ENCODE peak calls at places on chromosomes 4 and X, in four cellular contexts. One of them, this sample, is unnamed.
A peak's percentile ranks its signal among the peaks of the same experiment; 100 is the strongest.

GRCh38 chr4:74374561-74375327 is 9.8 kb downstream of the EREG start:
- DNase-seq in HepG2: no peak
- DNase-seq in K562: no peak
- DNase-seq in GM12878: no peak
- DNase-seq in this sample: no peak

GRCh38 chr4:106314960-106315359 is 1.0 kb downstream of the TBCK start:
- DNase-seq in K562: peak; percentile 12
- DNase-seq in GM12878: no peak
- DNase-seq in HepG2: no peak
- DNase-seq in this sample: no peak

GRCh38 chr4:86927843-86928395 is 6.9 kb upstream of the AFF1 start:
- DNase-seq in HepG2: peak; percentile 87
- DNase-seq in K562: no peak
- DNase-seq in GM12878: no peak
- DNase-seq in this sample: no peak

GRCh38 chr4:182955411-182955810 is 38.2 kb upstream of the DCTD start:
- DNase-seq in GM12878: no peak
- DNase-seq in HepG2: no peak
- DNase-seq in K562: peak; percentile 23
- DNase-seq in this sample: no peak

GRCh38 chrX:1598021-1598875 is 6.8 kb downstream of the AKAP17A start:
- DNase-seq in HepG2: no peak
- DNase-seq in K562: no peak
- DNase-seq in GM12878: no peak
- DNase-seq in this sample: no peak

GRCh38 chr4:123444298-123444731 is 47.7 kb downstream of the SPRY1 start:
- DNase-seq in HepG2: peak; percentile 93
- DNase-seq in K562: peak; percentile 72
- DNase-seq in GM12878: peak; percentile 45
- DNase-seq in this sample: peak; percentile 21

GRCh38 chrX:151870603-151871002 is 42.1 kb upstream of the MAGEA4 start:
- DNase-seq in K562: no peak
- DNase-seq in GM12878: no peak
- DNase-seq in HepG2: peak; percentile 2
- DNase-seq in this sample: no peak

GRCh38 chr4:111475001-111475400 is 670.3 kb upstream of the FAM241A start:
- DNase-seq in HepG2: peak; percentile 17
- DNase-seq in K562: peak; percentile 0
- DNase-seq in GM12878: no peak
- DNase-seq in this sample: peak; percentile 39

GRCh38 chr4:84862064-84862463 is 104.4 kb downstream of the WDFY3 start:
- DNase-seq in K562: no peak
- DNase-seq in GM12878: no peak
- DNase-seq in HepG2: no peak
- DNase-seq in this sample: no peak

GRCh38 chrX:53018627-53019026 is 30.0 kb upstream of the GPR173 start:
- DNase-seq in HepG2: peak; percentile 3
- DNase-seq in GM12878: no peak
- DNase-seq in K562: no peak
- DNase-seq in this sample: no peak

GRCh38 chr4:81625422-81626417 is 154.0 kb upstream of the RASGEF1B start:
- DNase-seq in K562: no peak
- DNase-seq in GM12878: no peak
- DNase-seq in HepG2: no peak
- DNase-seq in this sample: no peak

GRCh38 chr4:123114915-123115756 is 192.7 kb upstream of the NUDT6 start:
- DNase-seq in HepG2: no peak
- DNase-seq in K562: no peak
- DNase-seq in GM12878: no peak
- DNase-seq in this sample: no peak

GRCh38 chr4:108355523-108356208 is 186.9 kb upstream of the LEF1 start:
- DNase-seq in GM12878: no peak
- DNase-seq in K562: peak; percentile 38
- DNase-seq in HepG2: no peak
- DNase-seq in this sample: no peak

GRCh38 chr4:84790769-84791565 is 175.5 kb downstream of the WDFY3 start:
- DNase-seq in GM12878: no peak
- DNase-seq in K562: no peak
- DNase-seq in HepG2: no peak
- DNase-seq in this sample: no peak

GRCh38 chr4:145957307-145957706 is 18.7 kb upstream of the ZNF827 start:
- DNase-seq in GM12878: no peak
- DNase-seq in K562: no peak
- DNase-seq in HepG2: no peak
- DNase-seq in this sample: no peak

GRCh38 chr4:105619193-105619931 is 66.9 kb downstream of the ARHGEF38 start:
- DNase-seq in HepG2: no peak
- DNase-seq in GM12878: no peak
- DNase-seq in K562: no peak
- DNase-seq in this sample: no peak

GRCh38 chr4:169070071-169070894 is 60.2 kb upstream of the CBR4 start:
- DNase-seq in GM12878: no peak
- DNase-seq in K562: no peak
- DNase-seq in HepG2: peak; percentile 35
- DNase-seq in this sample: no peak

GRCh38 chr4:4419896-4420295 is 33.0 kb downstream of the NSG1 start:
- DNase-seq in HepG2: no peak
- DNase-seq in K562: no peak
- DNase-seq in GM12878: no peak
- DNase-seq in this sample: no peak

GRCh38 chr4:100190643-100191600 is 654 bp upstream of the DDIT4L start:
- DNase-seq in HepG2: no peak
- DNase-seq in GM12878: no peak
- DNase-seq in K562: no peak
- DNase-seq in this sample: no peak

GRCh38 chr4:183443609-183444148 is 757 bp upstream of the CDKN2AIP start:
- DNase-seq in HepG2: no peak
- DNase-seq in GM12878: no peak
- DNase-seq in K562: peak; percentile 66
- DNase-seq in this sample: peak; percentile 35

GRCh38 chrX:130171446-130172126 is at the start of gene RAB33A:
- DNase-seq in HepG2: no peak
- DNase-seq in K562: no peak
- DNase-seq in GM12878: no peak
- DNase-seq in this sample: no peak

GRCh38 chr4:108544504-108544903 is 75.9 kb upstream of the RPL34 start:
- DNase-seq in GM12878: no peak
- DNase-seq in K562: no peak
- DNase-seq in HepG2: peak; percentile 6
- DNase-seq in this sample: no peak

GRCh38 chr4:122224348-122224747 is 72.2 kb downstream of the BLTP1 start:
- DNase-seq in HepG2: no peak
- DNase-seq in K562: peak; percentile 31
- DNase-seq in GM12878: no peak
- DNase-seq in this sample: peak; percentile 37

GRCh38 chrX:7263961-7264360 is 116.0 kb upstream of the PUDP start:
- DNase-seq in K562: no peak
- DNase-seq in GM12878: no peak
- DNase-seq in HepG2: no peak
- DNase-seq in this sample: no peak

GRCh38 chrX:7264399-7264798 is 116.4 kb upstream of the PUDP start:
- DNase-seq in HepG2: no peak
- DNase-seq in GM12878: peak; percentile 25
- DNase-seq in K562: no peak
- DNase-seq in this sample: no peak

GRCh38 chrX:7261672-7262332 is 113.8 kb upstream of the PUDP start:
- DNase-seq in K562: no peak
- DNase-seq in HepG2: no peak
- DNase-seq in GM12878: peak; percentile 57
- DNase-seq in this sample: no peak

GRCh38 chrX:7262551-7262950 is 114.6 kb upstream of the PUDP start:
- DNase-seq in HepG2: no peak
- DNase-seq in K562: no peak
- DNase-seq in GM12878: no peak
- DNase-seq in this sample: no peak

GRCh38 chrX:7263330-7263729 is 115.4 kb upstream of the PUDP start:
- DNase-seq in K562: no peak
- DNase-seq in GM12878: no peak
- DNase-seq in HepG2: no peak
- DNase-seq in this sample: no peak
- TF ChIP-seq SP1 in K562: no peak
- TF ChIP-seq SP1 in GM12878: no peak
- TF ChIP-seq SP1 in HepG2: no peak
- TF ChIP-seq SP1 in this sample: no peak

DNA sequence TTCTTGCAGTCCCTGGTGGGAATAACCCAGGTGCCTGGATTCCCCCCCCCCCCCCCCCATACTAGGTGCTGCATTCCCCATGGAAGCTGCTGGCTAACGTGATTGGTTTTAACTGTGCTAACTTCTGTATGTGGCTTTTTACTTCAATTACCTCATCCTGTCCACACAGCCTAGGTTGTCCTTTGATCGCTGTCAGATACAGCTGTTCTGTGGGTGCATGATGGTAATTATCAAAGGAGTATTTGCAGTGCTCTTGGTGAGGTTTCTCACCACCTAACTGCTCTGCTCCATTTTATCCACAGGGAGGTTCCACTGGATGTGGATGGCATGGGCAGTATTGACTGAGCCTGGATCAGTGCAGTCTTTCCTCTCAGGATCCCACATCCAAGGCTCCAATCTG is 93.0 kb downstream of the ZNF518B start:
- DNase-seq in HepG2: no peak
- DNase-seq in GM12878: no peak
- DNase-seq in K562: no peak
- DNase-seq in this sample: no peak
- TF ChIP-seq BHLHE40 in HepG2: no peak
- TF ChIP-seq BHLHE40 in GM12878: no peak
- TF ChIP-seq BHLHE40 in K562: no peak
- TF ChIP-seq BHLHE40 in this sample: no peak

GRCh38 chrX:153651540-153652079 is 4.6 kb downstream of the DUSP9 start:
- DNase-seq in HepG2: peak; percentile 65
- DNase-seq in GM12878: no peak
- DNase-seq in K562: no peak
- DNase-seq in this sample: peak; percentile 61
- TF ChIP-seq FOXK2 in HepG2: no peak
- TF ChIP-seq FOXK2 in GM12878: no peak
- TF ChIP-seq FOXK2 in K562: no peak
- TF ChIP-seq FOXK2 in this sample: no peak

GRCh38 chr4:150224896-150225591 is 146.8 kb downstream of the DCLK2 start:
- DNase-seq in HepG2: no peak
- DNase-seq in K562: no peak
- DNase-seq in GM12878: no peak
- DNase-seq in this sample: no peak
- TF ChIP-seq SP1 in HepG2: no peak
- TF ChIP-seq SP1 in K562: no peak
- TF ChIP-seq SP1 in GM12878: no peak
- TF ChIP-seq SP1 in this sample: no peak

GRCh38 chrX:118975831-118976598 is 1.6 kb downstream of the LONRF3 start:
- DNase-seq in K562: peak; percentile 70
- DNase-seq in GM12878: no peak
- DNase-seq in HepG2: peak; percentile 69
- DNase-seq in this sample: peak; percentile 62

GRCh38 chrX:118976599-118977340 is 2.4 kb downstream of the LONRF3 start:
- DNase-seq in HepG2: no peak
- DNase-seq in K562: peak; percentile 21
- DNase-seq in GM12878: no peak
- DNase-seq in this sample: peak; percentile 49

GRCh38 chrX:118973389-118974087 is 880 bp upstream of the LONRF3 start:
- DNase-seq in HepG2: no peak
- DNase-seq in GM12878: no peak
- DNase-seq in K562: no peak
- DNase-seq in this sample: no peak

GRCh38 chrX:118974088-118974907 is at the start of gene LONRF3:
- DNase-seq in K562: peak; percentile 60
- DNase-seq in HepG2: peak; percentile 58
- DNase-seq in GM12878: no peak
- DNase-seq in this sample: no peak

DNA sequence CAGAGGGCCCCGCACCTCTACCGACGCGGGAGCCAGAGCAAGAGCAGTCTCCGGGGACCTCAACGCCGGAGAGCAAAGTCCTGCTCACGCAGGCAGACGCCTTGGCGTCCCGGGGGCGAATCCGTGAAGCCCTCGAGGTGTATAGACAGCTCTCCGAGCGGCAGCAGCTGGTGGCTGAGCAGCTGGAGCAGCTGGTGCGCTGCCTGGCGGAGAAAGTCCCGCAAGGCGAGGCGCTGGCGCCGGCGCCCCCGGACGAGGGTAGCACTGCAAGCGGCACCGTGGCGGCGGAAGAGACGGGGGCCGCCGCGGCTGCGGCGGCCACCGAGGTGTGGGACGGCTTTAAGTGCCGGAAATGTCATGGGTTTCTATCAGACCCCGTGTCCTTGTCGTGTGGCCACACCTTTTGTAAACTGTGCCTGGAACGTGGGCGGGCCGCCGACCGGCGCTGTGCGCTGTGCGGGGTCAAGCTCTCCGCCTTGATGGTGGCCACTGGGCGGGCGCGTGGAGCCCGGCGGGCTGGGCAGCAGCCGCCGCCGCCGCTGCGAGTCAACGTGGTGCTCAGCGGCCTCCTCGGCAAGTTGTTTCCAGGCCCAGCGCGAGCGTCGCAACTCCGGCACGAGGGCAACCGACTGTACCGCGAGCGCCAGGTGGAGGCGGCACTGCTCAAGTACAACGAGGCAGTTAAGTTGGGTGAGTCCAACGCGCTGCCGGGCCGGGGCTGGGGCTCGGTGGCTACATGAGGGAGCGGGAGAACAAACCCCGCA is 672 bp downstream of the LONRF3 start:
- DNase-seq in GM12878: no peak
- DNase-seq in K562: peak; percentile 67
- DNase-seq in HepG2: peak; percentile 27
- DNase-seq in this sample: peak; percentile 59
- TF ChIP-seq BHLHE40 in GM12878: no peak
- TF ChIP-seq BHLHE40 in K562: no peak
- TF ChIP-seq BHLHE40 in HepG2: no peak
- TF ChIP-seq BHLHE40 in this sample: no peak

DNA sequence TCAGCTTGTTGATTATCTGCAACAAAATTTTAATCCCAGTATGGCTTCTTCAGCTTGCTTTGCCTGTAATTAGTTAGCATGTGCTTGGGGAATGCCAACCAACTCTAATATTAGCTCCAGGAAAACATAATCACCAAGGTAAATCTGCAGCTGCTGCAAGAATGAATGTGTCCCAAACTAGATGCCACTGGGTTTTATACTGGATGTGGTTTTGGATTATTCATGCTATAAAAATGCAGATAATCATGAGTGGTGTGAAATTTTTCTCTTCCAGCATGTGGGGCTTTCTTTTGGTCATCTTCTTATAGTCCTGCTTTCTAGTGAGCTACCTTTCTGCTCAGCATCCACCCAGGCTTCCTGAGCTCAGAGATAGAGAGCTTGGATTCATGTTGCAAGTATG is 295.9 kb upstream of the CASK start:
- DNase-seq in K562: no peak
- DNase-seq in HepG2: no peak
- DNase-seq in GM12878: no peak
- DNase-seq in this sample: no peak
- TF ChIP-seq FOXK2 in K562: no peak
- TF ChIP-seq FOXK2 in HepG2: no peak
- TF ChIP-seq FOXK2 in GM12878: no peak
- TF ChIP-seq FOXK2 in this sample: no peak

GRCh38 chrX:155819966-155820491 is 61.1 kb upstream of the VAMP7 start:
- DNase-seq in GM12878: peak; percentile 11
- DNase-seq in HepG2: peak; percentile 49
- DNase-seq in K562: peak; percentile 80
- DNase-seq in this sample: peak; percentile 57
- TF ChIP-seq SP1 in GM12878: no peak
- TF ChIP-seq SP1 in HepG2: no peak
- TF ChIP-seq SP1 in K562: no peak
- TF ChIP-seq SP1 in this sample: no peak